ENCODE peak calls at places on chromosome 2, in six cellular contexts. R is fibroblast of lung, D is AG04450, L is thoracic aorta, S is stomach, Z is nephron progenitor cell. H is an unnamed sample.

GRCh38 chr2:37263839-37264238 is 32.4 kb downstream of the NDUFAF7 start:
- DNase-seq in L (no peak), S (no peak), Z (no peak), R (no peak), D (no peak), H (no peak)

GRCh38 chr2:8324164-8324848 is 357.6 kb upstream of the ID2 start:
- DNase-seq in S (no peak), Z (no peak), R (no peak), L (no peak), D (peak), H (no peak)

GRCh38 chr2:7530001-7530400 is 612.8 kb downstream of the RNF144A start:
- DNase-seq in S (no peak), R (peak), Z (no peak), L (no peak), D (no peak), H (peak)

GRCh38 chr2:176096243-176096985 is 3.2 kb upstream of the HOXD12 start:
- DNase-seq in L (no peak), S (no peak), Z (no peak), R (no peak), D (no peak), H (no peak)

GRCh38 chr2:95034221-95034620 is 8.7 kb downstream of the MAL start:
- DNase-seq in L (no peak), D (no peak), R (peak), Z (no peak), S (no peak), H (peak)

GRCh38 chr2:121253021-121253673 is 31.9 kb downstream of the TFCP2L1 start:
- DNase-seq in R (no peak), Z (no peak), L (no peak), S (no peak), D (no peak), H (no peak)

GRCh38 chr2:4151521-4151920 is 448.1 kb downstream of the DCDC2C start:
- DNase-seq in S (no peak), R (no peak), Z (no peak), D (no peak), L (no peak), H (no peak)

GRCh38 chr2:96353032-96353561 is 17.5 kb downstream of the NCAPH start:
- DNase-seq in D (no peak), R (no peak), S (no peak), L (peak), Z (no peak), H (peak)

GRCh38 chr2:237045449-237045848 is 40.2 kb upstream of the COPS8 start:
- DNase-seq in Z (no peak), S (no peak), L (no peak), R (peak), D (no peak), H (peak)

GRCh38 chr2:133331437-133331836 is 236.8 kb downstream of the NCKAP5 start:
- DNase-seq in D (no peak), L (no peak), R (no peak), S (no peak), Z (no peak), H (no peak)

GRCh38 chr2:32264422-32265149 is at the start of gene NLRC4:
- DNase-seq in R (no peak), D (no peak), L (no peak), Z (no peak), S (no peak), H (no peak)

GRCh38 chr2:108492364-108492763 is 41.9 kb upstream of the LIMS1 start:
- DNase-seq in Z (no peak), D (peak), S (no peak), L (no peak), R (peak), H (peak)

GRCh38 chr2:151947524-151948165 is 119.4 kb upstream of the ARL5A start:
- DNase-seq in S (peak), L (peak), D (no peak), R (peak), Z (no peak), H (peak)

GRCh38 chr2:199278099-199278498 is 179.6 kb downstream of the SATB2 start:
- DNase-seq in R (peak), L (no peak), D (no peak), Z (no peak), S (no peak), H (peak)

GRCh38 chr2:1588994-1589611 is 155.2 kb downstream of the PXDN start:
- DNase-seq in L (no peak), R (peak), S (no peak), Z (no peak), D (no peak), H (no peak)
- TF ChIP-seq CTCF in L (no peak), R (no peak), S (no peak), Z (peak), D (no peak), H (no peak)

GRCh38 chr2:196449083-196449482 is 190.4 kb upstream of the CCDC150 start:
- DNase-seq in L (no peak), S (no peak), D (no peak), R (no peak), Z (no peak), H (no peak)

GRCh38 chr2:196454492-196454891 is 185.0 kb upstream of the CCDC150 start:
- DNase-seq in S (no peak), Z (no peak), D (no peak), R (no peak), L (no peak), H (no peak)

GRCh38 chr2:196452758-196453157 is 186.8 kb upstream of the CCDC150 start:
- DNase-seq in R (no peak), S (no peak), D (no peak), Z (no peak), L (no peak), H (no peak)

GRCh38 chr2:196448680-196449079 is 190.8 kb upstream of the CCDC150 start:
- DNase-seq in S (no peak), R (no peak), D (no peak), L (no peak), Z (no peak), H (no peak)

DNA sequence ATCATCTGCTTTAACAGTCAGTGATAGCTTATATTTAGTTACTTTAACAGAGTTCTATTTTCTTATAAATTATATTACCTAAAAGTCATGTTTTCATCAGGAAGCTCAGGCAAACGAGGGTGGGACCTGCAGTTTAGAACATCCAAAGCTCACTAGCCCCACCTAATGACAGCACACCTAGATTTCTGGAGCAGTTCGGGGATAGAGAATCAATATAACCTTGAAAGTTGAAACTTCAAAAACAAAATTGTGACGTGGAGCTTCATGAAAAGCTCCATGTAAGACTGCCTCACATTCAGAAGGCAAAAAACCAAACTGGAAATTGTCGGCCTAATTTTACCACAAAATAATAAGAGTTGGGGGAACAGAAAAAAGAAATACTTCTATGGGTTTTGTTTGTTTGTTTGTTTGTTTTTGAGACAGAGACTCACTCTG is 185.9 kb upstream of the CCDC150 start:
- DNase-seq in S (no peak), R (peak), D (peak), Z (peak), L (no peak), H (peak)
- TF ChIP-seq CTCF in S (peak), R (peak), D (peak), Z (peak), L (peak), H (peak)

GRCh38 chr2:128260239-128261138 is 58.2 kb downstream of the HS6ST1 start:
- DNase-seq in R (peak), L (peak), Z (peak), S (peak), D (no peak), H (peak)
- TF ChIP-seq CTCF in R (peak), L (peak), Z (no peak), S (no peak), D (no peak), H (peak)

GRCh38 chr2:5373200-5373599 is 319.0 kb upstream of the SOX11 start:
- DNase-seq in S (no peak), Z (peak), D (no peak), L (no peak), R (peak), H (no peak)

GRCh38 chr2:5364361-5364760 is 327.8 kb upstream of the SOX11 start:
- DNase-seq in L (no peak), S (no peak), R (no peak), D (no peak), Z (no peak), H (no peak)

GRCh38 chr2:5367321-5367720 is 324.9 kb upstream of the SOX11 start:
- DNase-seq in Z (no peak), S (no peak), L (no peak), D (no peak), R (no peak), H (no peak)

GRCh38 chr2:5365871-5366461 is 326.2 kb upstream of the SOX11 start:
- DNase-seq in D (no peak), R (peak), Z (peak), S (peak), L (no peak), H (peak)

DNA sequence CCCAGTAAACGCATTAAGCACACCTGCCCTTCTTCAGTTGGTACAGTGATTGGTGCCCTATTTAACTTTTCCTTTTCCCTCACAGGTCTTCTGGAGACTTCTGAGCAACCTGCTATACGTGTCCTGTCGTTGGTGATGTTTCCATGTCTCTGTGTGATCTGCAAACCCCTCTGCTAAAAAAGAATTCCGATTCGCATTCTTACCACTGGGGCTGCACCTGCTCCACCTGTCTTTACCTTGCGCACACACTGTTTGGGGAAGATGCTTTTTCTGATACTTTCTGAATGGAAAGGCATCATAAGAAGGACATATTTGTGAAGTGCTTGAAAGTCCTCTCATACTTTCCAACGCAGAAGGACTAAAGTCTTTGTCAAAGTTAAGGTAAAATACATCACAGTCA is 323.9 kb upstream of the SOX11 start:
- DNase-seq in Z (no peak), L (no peak), D (no peak), S (no peak), R (no peak), H (no peak)
- TF ChIP-seq CTCF in Z (no peak), L (no peak), D (no peak), S (no peak), R (no peak), H (no peak)

GRCh38 chr2:112768432-112768831 is 4.0 kb upstream of the CKAP2L start:
- DNase-seq in S (no peak), R (no peak), Z (no peak), D (no peak), L (no peak), H (peak)
- TF ChIP-seq CTCF in S (no peak), R (no peak), Z (no peak), D (no peak), L (no peak), H (peak)

GRCh38 chr2:144162652-144163051 is 357.3 kb downstream of the ZEB2 start:
- DNase-seq in L (no peak), D (no peak), S (peak), Z (no peak), R (no peak), H (peak)
- TF ChIP-seq CTCF in L (no peak), D (peak), S (peak), Z (peak), R (no peak), H (peak)

DNA sequence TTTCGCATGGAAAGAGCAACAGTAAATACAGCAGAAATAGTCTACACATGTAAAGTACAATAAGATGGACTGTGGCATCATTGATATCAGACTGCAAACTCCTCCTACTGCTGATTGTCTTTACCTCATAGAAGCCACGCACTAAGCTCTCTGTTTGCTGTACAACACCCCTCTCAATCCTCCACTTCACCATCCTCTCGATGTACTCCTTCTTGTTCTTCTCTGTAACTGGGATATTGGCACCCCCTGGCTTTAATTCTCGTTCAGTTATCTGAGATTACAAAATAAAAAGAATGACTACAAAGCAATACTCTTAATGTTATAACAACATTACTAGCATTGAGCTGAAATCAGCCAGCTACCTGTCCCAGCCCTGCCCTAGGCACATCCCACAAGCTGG is 49.3 kb upstream of the STK17B start:
- DNase-seq in R (no peak), D (no peak), L (no peak), Z (no peak), S (no peak), H (no peak)
- TF ChIP-seq CTCF in R (no peak), D (no peak), L (no peak), Z (no peak), S (no peak), H (no peak)

GRCh38 chr2:66432801-66433694 is 1.9 kb upstream of the MEIS1 start:
- DNase-seq in R (peak), S (peak), D (peak), L (peak), Z (peak), H (peak)
- TF ChIP-seq CTCF in R (no peak), S (no peak), D (no peak), L (no peak), Z (no peak), H (peak)

GRCh38 chr2:216991563-216991962 is 131.7 kb upstream of the TNP1 start:
- DNase-seq in D (no peak), Z (no peak), L (no peak), S (no peak), R (no peak), H (no peak)

GRCh38 chr2:216987176-216987809 is 127.4 kb upstream of the TNP1 start:
- DNase-seq in S (no peak), R (no peak), Z (peak), L (no peak), D (no peak), H (no peak)

GRCh38 chr2:216992056-216992455 is 132.2 kb upstream of the TNP1 start:
- DNase-seq in L (no peak), R (no peak), S (no peak), D (no peak), Z (no peak), H (no peak)

GRCh38 chr2:216985658-216986141 is 125.8 kb upstream of the TNP1 start:
- DNase-seq in S (no peak), L (no peak), D (no peak), Z (peak), R (peak), H (no peak)

GRCh38 chr2:216989335-216990129 is 129.7 kb upstream of the TNP1 start:
- DNase-seq in R (peak), Z (no peak), D (no peak), L (no peak), S (no peak), H (peak)
- TF ChIP-seq CTCF in R (peak), Z (no peak), D (peak), L (no peak), S (no peak), H (peak)

GRCh38 chr2:188628989-188629889 is 337.6 kb downstream of the GULP1 start:
- DNase-seq in Z (no peak), S (no peak), D (no peak), L (no peak), R (peak), H (peak)

GRCh38 chr2:188631037-188631794 is 339.5 kb downstream of the GULP1 start:
- DNase-seq in L (no peak), R (peak), Z (no peak), D (no peak), S (no peak), H (no peak)

GRCh38 chr2:188623995-188624643 is 332.4 kb downstream of the GULP1 start:
- DNase-seq in R (peak), Z (no peak), L (no peak), S (no peak), D (no peak), H (peak)

GRCh38 chr2:188634656-188635055 is 339.5 kb upstream of the COL3A1 start:
- DNase-seq in R (no peak), L (no peak), S (no peak), D (no peak), Z (no peak), H (no peak)

GRCh38 chr2:188629890-188630483 is 338.3 kb downstream of the GULP1 start:
- DNase-seq in R (peak), S (no peak), L (no peak), D (no peak), Z (no peak), H (no peak)
- TF ChIP-seq CTCF in R (no peak), S (no peak), L (no peak), D (no peak), Z (no peak), H (no peak)